ENCODE peak calls at places on chromosomes 3 and 15, in five cellular contexts. U, K, N, D and I are unnamed samples.

GRCh38 chr15:63232943-63233342 is 43.5 kb downstream of the RAB8B start:
- DNase-seq in U (no peak), K (peak), N (no peak), D (no peak), I (no peak)

GRCh38 chr15:48802867-48803266 is 8.0 kb downstream of the CEP152 start:
- DNase-seq in U (no peak), K (peak), N (peak), D (no peak), I (no peak)

GRCh38 chr3:12521010-12521409 is 24.3 kb downstream of the MKRN2OS start:
- DNase-seq in U (no peak), K (no peak), N (no peak), D (no peak), I (no peak)

GRCh38 chr15:101063891-101064794 is 145.0 kb downstream of the LRRK1 start:
- DNase-seq in U (peak), K (peak), N (peak), D (no peak), I (no peak)

GRCh38 chr15:64897345-64897985 is 14.2 kb upstream of the ANKDD1A start:
- DNase-seq in U (no peak), K (peak), N (peak), D (no peak), I (no peak)

GRCh38 chr3:131532645-131533044 is 29.9 kb upstream of the MRPL3 start:
- DNase-seq in U (no peak), K (no peak), N (no peak), D (no peak), I (no peak)

GRCh38 chr3:128180446-128180845 is 27.2 kb downstream of the EEFSEC start:
- DNase-seq in U (no peak), K (peak), N (no peak), D (no peak), I (no peak)

GRCh38 chr3:171791695-171792082 is 18.6 kb downstream of the PLD1 start:
- DNase-seq in U (no peak), K (peak), N (peak), D (peak), I (no peak)

GRCh38 chr3:8539419-8539818 is 37.8 kb downstream of the LMCD1 start:
- DNase-seq in U (no peak), K (no peak), N (peak), D (no peak), I (no peak)

GRCh38 chr3:8537440-8537839 is 35.8 kb downstream of the LMCD1 start:
- DNase-seq in U (no peak), K (no peak), N (no peak), D (no peak), I (no peak)

GRCh38 chr3:8536106-8537052 is 34.8 kb downstream of the LMCD1 start:
- DNase-seq in U (no peak), K (peak), N (peak), D (no peak), I (no peak)

GRCh38 chr3:8538904-8539303 is 37.3 kb downstream of the LMCD1 start:
- DNase-seq in U (no peak), K (peak), N (peak), D (no peak), I (no peak)

DNA sequence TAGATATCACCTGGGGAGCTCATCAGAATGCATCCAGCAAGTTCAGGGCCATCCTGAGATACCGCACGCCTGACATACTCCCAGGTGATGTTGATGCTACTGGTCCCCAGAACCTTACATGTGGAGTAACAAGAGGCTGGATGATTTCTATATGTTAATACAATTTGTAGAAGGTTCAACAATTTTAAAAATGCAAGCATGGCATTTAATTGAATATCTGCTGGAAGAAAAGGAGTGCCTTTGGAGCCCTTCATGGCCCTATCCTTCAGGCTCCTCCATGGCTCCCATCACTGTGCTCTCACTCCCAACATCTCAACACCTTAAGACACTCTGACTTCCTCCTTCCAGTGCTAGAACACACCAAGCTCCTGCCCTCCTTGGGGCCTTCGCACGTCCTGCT is 36.6 kb downstream of the LMCD1 start:
- DNase-seq in U (no peak), K (no peak), N (no peak), D (no peak), I (no peak)
- TF ChIP-seq CTCF in U (no peak), K (no peak), N (no peak), D (no peak), I (no peak)

DNA sequence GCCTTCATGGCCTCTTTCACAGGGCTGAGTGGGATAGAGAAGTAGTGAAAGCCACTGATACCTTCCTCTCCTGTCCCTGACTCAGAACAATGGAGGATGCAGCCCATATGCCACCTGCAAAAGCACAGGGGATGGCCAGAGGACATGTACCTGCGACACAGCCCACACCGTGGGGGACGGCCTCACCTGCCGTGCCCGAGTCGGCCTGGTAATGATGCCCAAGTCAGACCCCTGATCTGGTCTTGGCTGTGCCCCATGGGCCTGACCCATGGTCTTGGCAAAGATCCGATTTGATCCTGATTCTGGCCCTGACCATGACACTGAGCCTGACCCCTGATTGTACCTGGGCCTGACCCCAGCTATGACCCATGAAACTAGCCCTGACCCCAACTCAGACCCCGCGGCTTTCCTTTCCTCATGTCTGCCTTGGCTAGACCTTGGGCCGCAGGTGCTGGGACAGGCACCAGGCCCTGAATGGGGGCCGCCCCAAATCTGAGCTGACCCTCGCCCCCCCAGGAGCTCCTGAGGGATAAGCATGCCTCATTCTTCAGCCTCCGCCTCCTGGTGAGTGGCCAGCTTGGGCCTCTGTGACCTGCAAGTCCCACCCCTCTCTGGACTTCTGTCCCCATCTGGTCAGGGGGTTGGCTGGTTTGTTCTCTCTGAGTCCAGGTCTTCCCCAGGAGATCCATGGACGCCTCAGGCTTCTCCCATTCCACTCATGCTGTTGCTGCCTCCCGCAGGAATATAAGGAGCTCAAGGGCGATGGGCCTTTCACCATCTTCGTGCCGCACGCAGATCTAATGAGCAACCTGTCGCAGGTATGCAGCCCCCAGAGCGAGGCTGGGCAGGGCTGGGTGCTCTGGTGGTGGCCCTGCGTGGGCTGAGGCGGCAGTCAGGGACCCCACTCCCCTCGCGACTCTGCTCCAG is 15.6 kb downstream of the NT5DC2 start:
- DNase-seq in U (no peak), K (no peak), N (no peak), D (no peak), I (no peak)
- TF ChIP-seq CTCF in U (no peak), K (no peak), N (no peak), D (no peak), I (no peak)

DNA sequence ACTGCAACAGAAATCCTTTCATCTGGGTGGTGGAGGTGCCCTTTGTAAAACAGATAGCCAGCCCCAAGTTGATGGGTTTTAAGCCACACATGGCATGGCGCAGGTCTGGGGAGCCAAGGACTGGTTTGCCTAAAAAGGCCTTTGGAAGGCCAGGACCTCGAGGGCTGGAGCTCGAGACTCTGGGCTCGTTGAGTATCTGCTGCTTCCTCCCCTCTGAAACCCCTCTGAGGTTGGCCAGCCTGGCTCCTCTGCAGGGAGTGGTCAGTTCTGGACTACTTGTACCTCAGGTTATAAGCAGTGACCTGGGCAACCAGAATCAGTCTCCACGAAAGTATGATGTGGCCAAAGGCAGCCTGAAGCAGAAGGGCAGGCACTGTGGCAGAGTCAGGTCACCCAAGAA is 51.4 kb downstream of the WNT7A start:
- DNase-seq in U (no peak), K (no peak), N (no peak), D (no peak), I (no peak)
- TF ChIP-seq CTCF in U (no peak), K (no peak), N (no peak), D (no peak), I (no peak)

GRCh38 chr15:75508741-75509532 is 57.4 kb upstream of the SIN3A start:
- DNase-seq in U (no peak), K (peak), N (peak), D (peak), I (no peak)
- TF ChIP-seq CTCF in U (no peak), K (peak), N (peak), D (no peak), I (peak)